ENCODE peak calls at places on chromosomes 4 and X, in nine cellular contexts. V is tibial artery; L is GM23338; D is endodermal cell; Q is left ventricle myocardium inferior; Z is body of pancreas; R is prostate gland; B is tibial nerve; A is CD4-positive, CD25-positive, alpha-beta regulatory T cell. O is an unnamed sample.
A peak's percentile ranks its signal among the peaks of the same experiment; 100 is the strongest.

GRCh38 chrX:47160781-47161180 is 15.8 kb downstream of the RBM10 start:
- DNase-seq in Q (no peak), B (no peak), V (no peak), D (no peak), R (no peak), L (no peak), A (no peak), Z (no peak), O (no peak)

GRCh38 chr4:153087671-153088194 is 116.5 kb upstream of the TRIM2 start:
- DNase-seq in V (no peak), L (no peak), D (no peak), A (no peak), B (no peak), Q (no peak), R (no peak), Z (no peak), O (no peak)

GRCh38 chrX:724256-724655 is 93.7 kb downstream of the SHOX start:
- DNase-seq in A (no peak), Z (no peak), Q (no peak), R (no peak), V (no peak), L (no peak), B (no peak), D (peak; percentile 36), O (no peak)

GRCh38 chr4:3387943-3388348 is 53.8 kb upstream of the HGFAC start:
- DNase-seq in Q (peak; percentile 89), V (peak; percentile 95), A (no peak), D (peak; percentile 62), R (peak; percentile 86), B (peak; percentile 86), Z (peak; percentile 79), L (no peak), O (peak; percentile 89)

GRCh38 chr4:2834001-2834921 is 9.4 kb upstream of the ADD1 start:
- DNase-seq in L (no peak), Z (no peak), V (peak; percentile 27), R (no peak), A (no peak), Q (peak; percentile 11), B (no peak), D (no peak), O (no peak)

GRCh38 chrX:15678339-15678738 is 13.7 kb upstream of the CLTRN start:
- DNase-seq in Q (no peak), B (no peak), Z (no peak), L (no peak), A (no peak), R (no peak), D (no peak), V (no peak), O (no peak)

GRCh38 chrX:101619336-101619735 is 1.5 kb upstream of the ARMCX6 start:
- DNase-seq in L (peak; percentile 63), R (no peak), B (no peak), A (no peak), Q (no peak), V (no peak), Z (no peak), D (peak; percentile 63), O (no peak)

GRCh38 chr4:41426523-41426922 is 111.4 kb upstream of the LIMCH1 start:
- DNase-seq in D (no peak), Q (no peak), L (no peak), B (no peak), V (no peak), Z (no peak), R (no peak), A (no peak), O (no peak)

GRCh38 chrX:16444353-16444752 is 205.6 kb upstream of the S100G start:
- DNase-seq in R (no peak), V (no peak), L (no peak), B (no peak), Z (no peak), Q (no peak), D (no peak), A (no peak), O (no peak)

GRCh38 chrX:10833299-10834169 is 213.1 kb upstream of the MID1 start:
- DNase-seq in R (peak; percentile 55), Q (no peak), L (peak; percentile 65), B (peak; percentile 4), V (peak; percentile 60), Z (peak; percentile 25), A (no peak), D (peak; percentile 71), O (no peak)

GRCh38 chr4:78220283-78220682 is 163.2 kb downstream of the FRAS1 start:
- DNase-seq in R (peak; percentile 27), D (no peak), A (no peak), V (no peak), L (no peak), Q (no peak), B (no peak), Z (no peak), O (no peak)

GRCh38 chr4:78217557-78217956 is 160.4 kb downstream of the FRAS1 start:
- DNase-seq in R (no peak), Z (no peak), D (no peak), A (no peak), L (peak; percentile 21), Q (no peak), V (no peak), B (no peak), O (no peak)

GRCh38 chr4:78219825-78220224 is 162.7 kb downstream of the FRAS1 start:
- DNase-seq in Q (no peak), R (no peak), Z (no peak), A (no peak), B (no peak), D (no peak), L (no peak), V (no peak), O (no peak)

GRCh38 chr4:78214078-78214477 is 157.0 kb downstream of the FRAS1 start:
- DNase-seq in D (no peak), A (no peak), B (no peak), Q (no peak), R (no peak), V (no peak), L (no peak), Z (no peak), O (no peak)

DNA sequence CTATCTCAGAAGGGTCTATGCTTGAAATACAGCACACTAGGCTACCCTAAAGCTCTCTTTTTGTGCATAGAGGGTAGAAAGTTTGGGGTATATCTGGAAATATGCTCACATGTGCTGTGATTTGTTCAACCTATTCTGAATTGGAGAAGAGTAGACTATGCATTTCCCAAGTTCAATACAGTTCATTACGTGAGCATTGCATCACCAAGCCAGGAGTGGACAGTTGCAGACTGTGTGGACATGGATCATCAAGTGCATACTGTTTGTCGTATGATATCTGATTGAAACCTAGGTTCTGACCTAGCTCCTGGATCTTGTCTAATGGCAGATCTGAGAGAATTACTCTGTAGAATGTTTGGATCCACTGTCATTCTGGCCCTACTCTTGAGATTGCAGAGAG is 161.1 kb downstream of the FRAS1 start:
- DNase-seq in A (no peak), Z (no peak), D (no peak), V (no peak), L (no peak), Q (no peak), R (no peak), B (no peak), O (no peak)
- H3K27ac ChIP-seq in A (no peak overlapping the region), Z (no peak overlapping the region), D (no peak overlapping the region), V (no peak overlapping the region), L (no peak overlapping the region), Q (no peak overlapping the region), R (no peak overlapping the region), B (no peak overlapping the region), O (no peak overlapping the region)

GRCh38 chr4:54099959-54100606 is at the start of gene GSX2:
- DNase-seq in L (peak; percentile 62), D (no peak), R (no peak), Q (peak; percentile 37), A (no peak), B (no peak), V (no peak), Z (no peak), O (peak; percentile 74)
- H3K27me3 ChIP-seq in L (peaks cover 100% of the 10 kb centered on the region), D (peaks cover 100% of the 10 kb centered on the region), R (peaks cover 56% of the 10 kb centered on the region), Q (peaks cover 100% of the 10 kb centered on the region), A (peaks cover 68% of the 10 kb centered on the region), B (no peaks in the 10 kb centered on the region), V (peaks cover 89% of the 10 kb centered on the region), Z (no peaks in the 10 kb centered on the region), O (peaks cover 14% of the 10 kb centered on the region)

GRCh38 chrX:152614786-152615185 is 22.9 kb upstream of the GABRQ start:
- DNase-seq in L (no peak), Q (no peak), V (no peak), D (no peak), A (no peak), B (no peak), R (no peak), Z (no peak), O (no peak)
- H3K4me1 ChIP-seq in L (peaks cover 3% of the 10 kb centered on the region), Q (no peaks in the 10 kb centered on the region), V (no peaks in the 10 kb centered on the region), D (no peaks in the 10 kb centered on the region), A (no peaks in the 10 kb centered on the region), B (no peaks in the 10 kb centered on the region), R (no peaks in the 10 kb centered on the region), Z (no peaks in the 10 kb centered on the region), O (no peaks in the 10 kb centered on the region)

GRCh38 chrX:130186645-130187044 is 14.9 kb downstream of the RAB33A start:
- DNase-seq in A (no peak), Q (no peak), V (no peak), L (no peak), D (no peak), R (no peak), B (no peak), Z (no peak), O (no peak)

GRCh38 chrX:130184857-130185256 is 13.1 kb downstream of the RAB33A start:
- DNase-seq in Q (no peak), Z (no peak), D (no peak), L (no peak), V (no peak), A (no peak), R (no peak), B (no peak), O (no peak)

GRCh38 chrX:130179170-130179569 is 7.4 kb downstream of the RAB33A start:
- DNase-seq in R (no peak), Q (no peak), B (no peak), V (no peak), Z (no peak), D (no peak), A (no peak), L (no peak), O (no peak)

GRCh38 chrX:130179579-130180215 is 7.9 kb downstream of the RAB33A start:
- DNase-seq in Z (no peak), L (no peak), Q (no peak), R (no peak), D (no peak), V (no peak), A (peak; percentile 12), B (no peak), O (no peak)

GRCh38 chrX:130184168-130184567 is 12.4 kb downstream of the RAB33A start:
- DNase-seq in L (no peak), Q (no peak), D (no peak), R (no peak), A (no peak), Z (no peak), V (no peak), B (no peak), O (no peak)
- H3K27ac ChIP-seq in L (no peak overlapping the region), Q (no peak overlapping the region), D (no peak overlapping the region), R (no peak overlapping the region), A (no peak overlapping the region), Z (no peak overlapping the region), V (no peak overlapping the region), B (no peak overlapping the region), O (no peak overlapping the region)

GRCh38 chr4:157076578-157076947 is 613 bp downstream of the GLRB start:
- DNase-seq in R (no peak), V (no peak), A (no peak), L (peak; percentile 28), D (peak; percentile 66), Z (peak; percentile 45), Q (no peak), B (no peak), O (no peak)
- H3K27me3 ChIP-seq in R (no peaks in the 10 kb centered on the region), V (no peaks in the 10 kb centered on the region), A (no peaks in the 10 kb centered on the region), L (peaks cover 40% of the 10 kb centered on the region), D (peaks cover 46% of the 10 kb centered on the region), Z (no peaks in the 10 kb centered on the region), Q (peaks cover 10% of the 10 kb centered on the region), B (no peaks in the 10 kb centered on the region), O (no peaks in the 10 kb centered on the region)

O was measured in right atrium auricular region.